ENCODE peak calls at places on chromosomes 4 and X, in four cellular contexts. L is midbrain; I is WERI-Rb-1; J is CD4-positive, alpha-beta T cell. E is an unnamed sample.

GRCh38 chrX:118188977-118189376 is 72.4 kb upstream of the KLHL13 start:
- DNase-seq in I (no peak), L (no peak), J (no peak), E (no peak)

GRCh38 chrX:41386222-41386990 is 52.4 kb downstream of the DDX3X start:
- DNase-seq in I (no peak), L (no peak), J (no peak), E (no peak)

GRCh38 chr4:148740701-148741100 is 298.5 kb upstream of the NR3C2 start:
- DNase-seq in I (no peak), J (no peak), L (no peak), E (no peak)

GRCh38 chr4:94452476-94453300 is 946 bp downstream of the PDLIM5 start:
- DNase-seq in L (peak), J (no peak), I (peak), E (no peak)

GRCh38 chr4:157728215-157728614 is 444.6 kb downstream of the GASK1B start:
- DNase-seq in J (no peak), L (no peak), I (no peak), E (no peak)

GRCh38 chr4:169160825-169161224 is 109.9 kb downstream of the SH3RF1 start:
- DNase-seq in J (no peak), I (no peak), L (peak), E (no peak)

GRCh38 chrX:29890646-29891200 is 324.6 kb upstream of the MAGEB2 start:
- DNase-seq in I (no peak), J (no peak), L (no peak), E (no peak)

GRCh38 chrX:24002792-24003191 is 24.2 kb downstream of the KLHL15 start:
- DNase-seq in I (no peak), L (no peak), J (no peak), E (no peak)

GRCh38 chr4:107619065-107619464 is 101.0 kb downstream of the PAPSS1 start:
- DNase-seq in J (no peak), L (no peak), I (no peak), E (no peak)

GRCh38 chr4:81049861-81050423 is 19.4 kb downstream of the BMP3 start:
- DNase-seq in L (no peak), J (no peak), I (no peak), E (no peak)

GRCh38 chr4:126766266-126766665 is 866.5 kb upstream of the INTU start:
- DNase-seq in J (no peak), I (no peak), L (no peak), E (no peak)

GRCh38 chr4:167114416-167114971 is 119.8 kb downstream of the SPOCK3 start:
- DNase-seq in J (no peak), L (no peak), I (no peak), E (no peak)

GRCh38 chr4:55609393-55609821 is 17.4 kb upstream of the PDCL2 start:
- DNase-seq in L (no peak), I (no peak), J (no peak), E (no peak)

GRCh38 chr4:99979872-99980271 is 29.8 kb upstream of the H2AZ1 start:
- DNase-seq in I (no peak), J (no peak), L (no peak), E (no peak)

GRCh38 chr4:95268819-95269565 is 279.8 kb downstream of the UNC5C start:
- DNase-seq in I (no peak), L (no peak), J (no peak), E (no peak)

GRCh38 chr4:28229092-28229491 is 1368.5 kb downstream of the STIM2 start:
- DNase-seq in L (no peak), I (no peak), J (no peak), E (no peak)

GRCh38 chr4:92483341-92483740 is 179.6 kb downstream of the GRID2 start:
- DNase-seq in J (no peak), I (no peak), L (no peak), E (no peak)

GRCh38 chr4:185421366-185422124 is 4.2 kb downstream of the UFSP2 start:
- DNase-seq in I (no peak), J (no peak), L (no peak), E (no peak)

GRCh38 chr4:124322234-124322831 is 390.2 kb downstream of the ANKRD50 start:
- DNase-seq in I (no peak), L (peak), J (no peak), E (no peak)

GRCh38 chr4:8747467-8747841 is 124.2 kb downstream of the HMX1 start:
- DNase-seq in J (no peak), I (no peak), L (no peak), E (no peak)

GRCh38 chr4:168098257-168098717 is 6.0 kb downstream of the ANXA10 start:
- DNase-seq in J (no peak), I (no peak), L (no peak), E (no peak)

GRCh38 chr4:41142946-41143720 is 71.2 kb downstream of the APBB2 start:
- DNase-seq in J (no peak), L (no peak), I (no peak), E (peak)

GRCh38 chr4:138266948-138267347 is 24.8 kb upstream of the SLC7A11 start:
- DNase-seq in I (no peak), J (no peak), L (no peak), E (no peak)